ENCODE peak calls at places on chromosomes 13 and 19, in six cellular contexts. One of them, this sample, is unnamed.

GRCh38 chr13:50387124-50387581 is 371.9 kb downstream of the KCNRG start:
- DNase-seq in vagina: no peak
- DNase-seq in A549: no peak
- DNase-seq in transverse colon: peak; percentile 50
- DNase-seq in body of pancreas: peak; percentile 57
- DNase-seq in testis: peak; percentile 59
- DNase-seq in this sample: peak; percentile 34

GRCh38 chr13:85314686-85315085 is 484.5 kb downstream of the SLITRK6 start:
- DNase-seq in vagina: no peak
- DNase-seq in A549: no peak
- DNase-seq in transverse colon: no peak
- DNase-seq in body of pancreas: no peak
- DNase-seq in testis: no peak
- DNase-seq in this sample: no peak

GRCh38 chr19:15331419-15332310 is 674 bp downstream of the BRD4 start:
- DNase-seq in vagina: no peak
- DNase-seq in A549: peak; percentile 60
- DNase-seq in transverse colon: peak; percentile 64
- DNase-seq in body of pancreas: peak; percentile 62
- DNase-seq in testis: peak; percentile 56
- DNase-seq in this sample: peak; percentile 48

GRCh38 chr13:30639671-30640070 is 22.0 kb downstream of the USPL1 start:
- DNase-seq in vagina: no peak
- DNase-seq in A549: no peak
- DNase-seq in transverse colon: no peak
- DNase-seq in body of pancreas: no peak
- DNase-seq in testis: peak; percentile 35
- DNase-seq in this sample: no peak

GRCh38 chr19:2731181-2732117 is 8.4 kb downstream of the SLC39A3 start:
- DNase-seq in vagina: no peak
- DNase-seq in A549: no peak
- DNase-seq in transverse colon: no peak
- DNase-seq in body of pancreas: no peak
- DNase-seq in testis: no peak
- DNase-seq in this sample: no peak

GRCh38 chr19:14545716-14546082 is 16.3 kb downstream of the TECR start:
- DNase-seq in vagina: no peak
- DNase-seq in A549: no peak
- DNase-seq in transverse colon: no peak
- DNase-seq in body of pancreas: no peak
- DNase-seq in testis: no peak
- DNase-seq in this sample: no peak

GRCh38 chr13:36998624-36999041 is 507 bp downstream of the ALG5 start:
- DNase-seq in vagina: no peak
- DNase-seq in A549: no peak
- DNase-seq in transverse colon: peak; percentile 11
- DNase-seq in body of pancreas: peak; percentile 12
- DNase-seq in testis: peak; percentile 26
- DNase-seq in this sample: peak; percentile 24

GRCh38 chr19:34310494-34310981 is 54.5 kb upstream of the GPI start:
- DNase-seq in vagina: no peak
- DNase-seq in A549: no peak
- DNase-seq in transverse colon: peak; percentile 50
- DNase-seq in body of pancreas: peak; percentile 29
- DNase-seq in testis: peak; percentile 38
- DNase-seq in this sample: no peak

GRCh38 chr13:33676045-33676699 is 141.8 kb upstream of the RFC3 start:
- DNase-seq in vagina: no peak
- DNase-seq in A549: no peak
- DNase-seq in transverse colon: peak; percentile 44
- DNase-seq in body of pancreas: peak; percentile 74
- DNase-seq in testis: no peak
- DNase-seq in this sample: no peak

GRCh38 chr13:47945738-47946137 is 55.3 kb downstream of the SUCLA2 start:
- DNase-seq in vagina: no peak
- DNase-seq in A549: peak; percentile 22
- DNase-seq in transverse colon: no peak
- DNase-seq in body of pancreas: no peak
- DNase-seq in testis: no peak
- DNase-seq in this sample: no peak

GRCh38 chr19:51367565-51368365 is 1.0 kb downstream of the CLDND2 start:
- DNase-seq in vagina: peak; percentile 100
- DNase-seq in A549: peak; percentile 99
- DNase-seq in transverse colon: peak; percentile 100
- DNase-seq in body of pancreas: peak; percentile 99
- DNase-seq in testis: peak; percentile 100
- DNase-seq in this sample: peak; percentile 100

GRCh38 chr19:50639121-50640112 is at the start of gene SYT3:
- DNase-seq in vagina: no peak
- DNase-seq in A549: peak; percentile 55
- DNase-seq in transverse colon: peak; percentile 20
- DNase-seq in body of pancreas: peak; percentile 52
- DNase-seq in testis: peak; percentile 80
- DNase-seq in this sample: no peak

GRCh38 chr19:10881403-10882107 is 10.2 kb downstream of the CARM1 start:
- DNase-seq in vagina: no peak
- DNase-seq in A549: no peak
- DNase-seq in transverse colon: no peak
- DNase-seq in body of pancreas: no peak
- DNase-seq in testis: no peak
- DNase-seq in this sample: no peak

GRCh38 chr13:23381877-23382276 is 51.6 kb downstream of the SACS start:
- DNase-seq in vagina: no peak
- DNase-seq in A549: no peak
- DNase-seq in transverse colon: no peak
- DNase-seq in body of pancreas: no peak
- DNase-seq in testis: no peak
- DNase-seq in this sample: no peak

GRCh38 chr19:52492991-52493470 is 34.4 kb upstream of the ZNF808 start:
- DNase-seq in vagina: no peak
- DNase-seq in A549: no peak
- DNase-seq in transverse colon: no peak
- DNase-seq in body of pancreas: peak; percentile 1
- DNase-seq in testis: peak; percentile 14
- DNase-seq in this sample: no peak

GRCh38 chr13:46698910-46699460 is 98.0 kb downstream of the ESD start:
- DNase-seq in vagina: no peak
- DNase-seq in A549: no peak
- DNase-seq in transverse colon: no peak
- DNase-seq in body of pancreas: no peak
- DNase-seq in testis: peak; percentile 23
- DNase-seq in this sample: no peak

GRCh38 chr19:10876459-10877240 is 5.3 kb downstream of the CARM1 start:
- DNase-seq in vagina: no peak
- DNase-seq in A549: no peak
- DNase-seq in transverse colon: peak; percentile 44
- DNase-seq in body of pancreas: peak; percentile 48
- DNase-seq in testis: no peak
- DNase-seq in this sample: no peak

GRCh38 chr19:6772028-6772865 is at the start of gene VAV1:
- DNase-seq in vagina: no peak
- DNase-seq in A549: no peak
- DNase-seq in transverse colon: peak; percentile 84
- DNase-seq in body of pancreas: peak; percentile 65
- DNase-seq in testis: peak; percentile 42
- DNase-seq in this sample: no peak

GRCh38 chr13:43141685-43142084 is 118.3 kb downstream of the DNAJC15 start:
- DNase-seq in vagina: no peak
- DNase-seq in A549: no peak
- DNase-seq in transverse colon: no peak
- DNase-seq in body of pancreas: no peak
- DNase-seq in testis: no peak
- DNase-seq in this sample: no peak

GRCh38 chr19:56476093-56476492 is 1.1 kb downstream of the ZNF667 start:
- DNase-seq in vagina: no peak
- DNase-seq in A549: no peak
- DNase-seq in transverse colon: no peak
- DNase-seq in body of pancreas: no peak
- DNase-seq in testis: no peak
- DNase-seq in this sample: no peak

GRCh38 chr19:56477429-56478338 is 539 bp upstream of the ZNF667 start:
- DNase-seq in vagina: no peak
- DNase-seq in A549: no peak
- DNase-seq in transverse colon: peak; percentile 73
- DNase-seq in body of pancreas: peak; percentile 89
- DNase-seq in testis: peak; percentile 95
- DNase-seq in this sample: peak; percentile 89

DNA sequence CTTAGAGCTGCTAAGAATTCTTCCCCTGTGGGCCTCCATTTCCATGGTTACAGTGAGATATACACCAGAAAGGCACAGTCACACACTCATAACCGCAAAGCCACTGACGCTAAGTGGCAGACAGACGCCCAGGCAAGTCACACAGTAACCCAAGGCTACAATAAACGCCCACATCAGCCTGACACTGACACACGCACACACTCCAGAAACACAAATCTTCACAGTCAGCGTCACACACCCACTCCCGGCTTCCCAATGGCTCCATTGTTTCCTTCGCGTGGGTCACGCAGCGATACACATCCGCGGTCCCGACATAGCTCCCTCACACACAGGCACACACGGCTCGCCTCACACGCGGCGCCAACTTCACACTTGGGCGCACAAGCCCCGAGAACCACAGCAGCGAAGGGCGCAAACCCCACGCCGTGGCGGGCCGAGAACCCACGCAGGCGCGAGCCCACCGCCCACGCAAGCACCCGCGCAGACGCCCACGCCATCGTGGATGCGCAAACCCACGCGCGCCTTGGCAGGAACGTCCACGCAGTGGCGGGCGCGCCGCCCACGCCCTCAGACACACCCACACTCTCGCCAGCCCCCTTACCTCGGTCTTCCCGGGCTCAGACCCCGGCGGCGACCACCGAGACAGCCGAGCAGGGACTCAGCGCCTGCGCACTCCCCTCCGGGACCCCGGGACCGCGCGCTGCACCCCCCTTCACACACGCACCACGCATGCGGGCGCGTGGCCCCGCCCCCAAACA is at the start of gene ZNF667:
- DNase-seq in vagina: no peak
- DNase-seq in A549: no peak
- DNase-seq in transverse colon: no peak
- DNase-seq in body of pancreas: peak; percentile 23
- DNase-seq in testis: peak; percentile 34
- DNase-seq in this sample: no peak
- H3K27ac ChIP-seq in vagina: peak within 1 kb of the TSS; percentile 68
- H3K27ac ChIP-seq in A549: no peak within 1 kb of the TSS
- H3K27ac ChIP-seq in transverse colon: peak within 1 kb of the TSS; percentile 60
- H3K27ac ChIP-seq in body of pancreas: peak within 1 kb of the TSS; percentile 77
- H3K27ac ChIP-seq in testis: peak within 1 kb of the TSS; percentile 91
- H3K27ac ChIP-seq in this sample: peak within 1 kb of the TSS; percentile 76

DNA sequence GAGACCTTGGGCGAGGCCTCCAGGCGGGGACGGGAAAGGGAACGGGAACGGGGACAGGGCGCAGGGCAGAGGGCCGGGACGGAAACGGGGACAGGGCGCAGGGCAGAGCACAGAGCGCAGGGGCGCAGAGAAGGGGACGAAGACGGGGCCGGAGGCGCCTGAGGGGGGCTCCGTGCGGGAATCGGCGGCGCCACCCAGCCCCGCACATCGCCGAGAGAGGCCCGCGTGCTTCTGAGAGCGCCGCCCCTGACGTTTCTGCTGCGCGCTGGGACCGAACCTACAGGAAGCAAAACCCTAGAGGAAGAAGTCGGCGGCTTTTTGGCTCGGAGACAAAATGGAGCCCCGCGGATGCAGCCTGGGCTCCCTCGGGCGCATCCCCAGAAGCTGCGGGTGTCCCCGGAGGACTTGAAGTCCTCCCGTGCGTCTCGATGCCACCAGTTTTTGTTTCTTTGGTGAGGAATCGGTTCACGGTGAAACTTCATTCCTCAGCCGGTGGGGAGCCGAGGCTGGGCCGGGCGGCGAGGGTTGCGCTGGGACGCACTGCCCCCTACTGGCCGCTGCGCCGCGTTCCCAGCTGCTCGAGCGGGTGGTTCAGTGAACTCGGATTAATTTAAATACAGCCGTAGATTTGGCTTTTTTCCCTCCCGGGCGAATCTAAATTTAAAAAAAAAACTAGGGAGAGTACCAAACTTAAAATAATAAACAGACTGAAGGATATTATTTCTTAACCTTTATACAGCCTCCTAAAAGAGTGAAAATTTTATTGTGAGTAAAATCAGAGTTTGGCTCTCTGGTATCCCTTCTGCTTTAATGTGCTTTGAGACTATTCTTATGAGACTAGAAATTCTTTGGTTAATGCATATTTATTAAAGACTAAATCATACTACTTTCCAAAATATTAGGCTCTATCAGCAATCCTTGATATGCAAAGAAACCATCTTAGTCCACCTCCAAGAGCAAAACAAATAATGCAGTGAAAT is 350.0 kb upstream of the ARGLU1 start:
- DNase-seq in vagina: no peak
- DNase-seq in A549: peak; percentile 46
- DNase-seq in transverse colon: peak; percentile 78
- DNase-seq in body of pancreas: peak; percentile 65
- DNase-seq in testis: peak; percentile 82
- DNase-seq in this sample: peak; percentile 47
- TF ChIP-seq POLR2A in vagina: no peak
- TF ChIP-seq POLR2A in A549: no peak
- TF ChIP-seq POLR2A in transverse colon: no peak
- TF ChIP-seq POLR2A in body of pancreas: peak; percentile 26
- TF ChIP-seq POLR2A in testis: no peak
- TF ChIP-seq POLR2A in this sample: no peak

DNA sequence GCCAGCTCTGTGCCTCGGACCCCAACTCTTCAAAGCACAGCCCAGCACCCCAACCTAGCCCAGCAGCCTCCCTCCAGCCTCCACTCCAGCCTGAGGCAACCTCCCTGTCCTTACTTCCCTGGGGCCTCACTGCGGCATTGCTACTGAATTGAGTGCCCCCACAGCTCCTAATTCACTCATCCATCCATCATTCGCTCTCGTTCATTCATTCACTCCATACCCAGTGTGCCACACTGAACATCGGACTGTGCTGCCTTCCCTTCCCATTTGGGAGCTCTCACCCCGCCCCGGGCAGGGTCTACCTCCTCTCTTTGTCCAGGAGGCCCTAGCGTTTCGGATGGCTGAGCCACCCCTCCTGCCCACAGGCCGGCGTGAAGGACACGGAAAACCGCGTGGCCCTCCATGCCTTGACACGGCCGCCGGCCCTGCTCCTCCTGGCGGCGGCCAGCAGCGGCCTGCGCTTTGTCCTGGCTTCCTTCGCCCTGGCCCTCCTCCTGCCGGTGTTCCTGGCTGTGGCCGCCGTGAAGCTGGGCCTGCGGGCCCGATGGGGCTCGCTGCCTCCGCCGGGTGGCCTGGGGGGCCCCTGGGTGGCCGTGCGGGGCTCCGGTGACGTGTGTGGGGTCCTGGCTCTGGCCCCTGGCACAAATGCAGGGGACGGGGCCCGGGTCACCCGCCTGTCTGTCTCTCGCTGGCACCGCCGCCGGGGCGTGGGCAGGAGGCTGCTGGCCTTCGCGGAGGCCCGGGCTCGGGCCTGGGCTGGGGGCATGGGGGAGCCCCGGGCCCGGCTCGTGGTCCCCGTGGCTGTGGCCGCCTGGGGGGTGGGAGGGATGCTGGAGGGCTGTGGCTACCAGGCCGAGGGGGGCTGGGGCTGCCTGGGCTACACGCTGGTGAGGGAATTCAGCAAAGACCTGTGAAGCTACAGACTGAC is 1.3 kb downstream of the NAT14 start:
- DNase-seq in vagina: no peak
- DNase-seq in A549: no peak
- DNase-seq in transverse colon: no peak
- DNase-seq in body of pancreas: no peak
- DNase-seq in testis: no peak
- DNase-seq in this sample: peak; percentile 67
- H3K27ac ChIP-seq in vagina: peak overlapping the region; percentile 95
- H3K27ac ChIP-seq in A549: peak overlapping the region; percentile 93
- H3K27ac ChIP-seq in transverse colon: peak overlapping the region; percentile 82
- H3K27ac ChIP-seq in body of pancreas: peak overlapping the region; percentile 64
- H3K27ac ChIP-seq in testis: peak overlapping the region; percentile 94
- H3K27ac ChIP-seq in this sample: peak overlapping the region; percentile 96

GRCh38 chr19:57191141-57192063 is at the start of gene ZNF264:
- DNase-seq in vagina: no peak
- DNase-seq in A549: peak; percentile 91
- DNase-seq in transverse colon: peak; percentile 92
- DNase-seq in body of pancreas: peak; percentile 92
- DNase-seq in testis: peak; percentile 94
- DNase-seq in this sample: peak; percentile 88
- TF ChIP-seq POLR2A in vagina: peak; percentile 13
- TF ChIP-seq POLR2A in A549: no peak
- TF ChIP-seq POLR2A in transverse colon: peak; percentile 44
- TF ChIP-seq POLR2A in body of pancreas: peak; percentile 55
- TF ChIP-seq POLR2A in testis: no peak
- TF ChIP-seq POLR2A in this sample: peak; percentile 29